ENCODE peak calls at places on chromosomes 16 and 17, in seven cellular contexts. T is ACHN; A is stimulated activated CD8-positive, alpha-beta memory T cell treated with anti-CD3 and anti-CD28 coated beads, Interleukin-4, amount 100 ng/mL, for 24 hours; M is activated gamma-delta T cell treated with anti-CD3 and anti-CD28 coated beads, Interleukin-2, amount 50 U/mL, for 16 hours; N is cardiac muscle cell; Z is NCI-H2081; C is NCI-H1105. Q is an unnamed sample.

GRCh38 chr16:69150146-69150865 is 17.9 kb downstream of the UTP4 start:
- DNase-seq in T (peak), A (no peak), M (peak), N (peak), Z (peak), C (peak), Q (no peak)

GRCh38 chr17:57750109-57750845 is 5.2 kb upstream of the CCDC182 start:
- DNase-seq in T (no peak), A (no peak), M (no peak), N (no peak), Z (no peak), C (no peak), Q (no peak)

GRCh38 chr17:58096892-58097291 is 13.7 kb downstream of the DYNLL2 start:
- DNase-seq in T (peak), A (no peak), M (no peak), N (no peak), Z (no peak), C (no peak), Q (no peak)

GRCh38 chr16:68885321-68885720 is 42.0 kb downstream of the TANGO6 start:
- DNase-seq in T (no peak), A (no peak), M (no peak), N (no peak), Z (peak), C (peak), Q (no peak)

GRCh38 chr16:60907645-60908044 is 1128.6 kb downstream of the CDH8 start:
- DNase-seq in T (peak), A (no peak), M (no peak), N (no peak), Z (no peak), C (no peak), Q (no peak)

GRCh38 chr17:66910651-66911285 is 53.7 kb upstream of the CACNG4 start:
- DNase-seq in T (no peak), A (no peak), M (no peak), N (no peak), Z (no peak), C (no peak), Q (no peak)

GRCh38 chr16:69083306-69083941 is 22.0 kb upstream of the HAS3 start:
- DNase-seq in T (peak), A (no peak), M (no peak), N (no peak), Z (no peak), C (no peak), Q (no peak)

GRCh38 chr16:67451061-67451703 is 20.3 kb downstream of the HSD11B2 start:
- DNase-seq in T (no peak), A (no peak), M (no peak), N (no peak), Z (no peak), C (no peak), Q (no peak)

GRCh38 chr17:47862621-47863440 is 11.9 kb upstream of the SP6 start:
- DNase-seq in T (peak), A (no peak), M (no peak), N (no peak), Z (no peak), C (no peak), Q (peak)

GRCh38 chr17:59487161-59487873 is 78.1 kb upstream of the DHX40 start:
- DNase-seq in T (no peak), A (no peak), M (no peak), N (no peak), Z (no peak), C (no peak), Q (no peak)